ENCODE peak calls at places on chromosomes 16 and 17, in ten cellular contexts. B is posterior cingulate gyrus, R is NCI-H526 treated with DMSO at 0.1 percent for 48 hours, H is mucosa of gallbladder, A is RPMI7951, V is tibial artery, X is fibroblast of lung, Q is fibroblast of villous mesenchyme, U is NCI-H146, C is NCI-H774. D is an unnamed sample.

GRCh38 chr17:39636587-39636926 is 387 bp upstream of the STARD3 start:
- DNase-seq in B (no peak), R (no peak), H (no peak), A (no peak), V (no peak), X (no peak), Q (no peak), U (no peak), C (no peak), D (no peak)

GRCh38 chr16:369866-370436 is 387 bp downstream of the MRPL28 start:
- DNase-seq in B (no peak), R (no peak), H (no peak), A (no peak), V (no peak), X (no peak), Q (peak), U (no peak), C (no peak), D (no peak)

GRCh38 chr17:56026894-56027293 is 126.4 kb upstream of the ANKFN1 start:
- DNase-seq in B (no peak), R (no peak), H (no peak), A (no peak), V (no peak), X (no peak), Q (no peak), U (no peak), C (no peak), D (no peak)

GRCh38 chr17:78643326-78643725 is 66.1 kb upstream of the DNAH17 start:
- DNase-seq in B (no peak), R (no peak), H (no peak), A (no peak), V (no peak), X (no peak), Q (no peak), U (no peak), C (no peak), D (no peak)

GRCh38 chr17:78608122-78608803 is 31.1 kb upstream of the DNAH17 start:
- DNase-seq in B (no peak), R (no peak), H (no peak), A (no peak), V (no peak), X (no peak), Q (no peak), U (no peak), C (no peak), D (no peak)

GRCh38 chr17:19409509-19409908 is 1.5 kb upstream of the RNF112 start:
- DNase-seq in B (no peak), R (no peak), H (no peak), A (peak), V (no peak), X (no peak), Q (peak), U (no peak), C (no peak), D (peak)

GRCh38 chr16:11535494-11535893 is 51.2 kb downstream of the LITAF start:
- DNase-seq in B (no peak), R (no peak), H (peak), A (no peak), V (no peak), X (no peak), Q (no peak), U (no peak), C (peak), D (no peak)

GRCh38 chr17:42120161-42121065 is 754 bp downstream of the KAT2A start:
- DNase-seq in B (no peak), R (no peak), H (no peak), A (no peak), V (no peak), X (no peak), Q (no peak), U (no peak), C (no peak), D (no peak)

GRCh38 chr17:82017612-82018151 is 5.0 kb downstream of the CENPX start:
- DNase-seq in B (no peak), R (no peak), H (no peak), A (no peak), V (no peak), X (no peak), Q (no peak), U (no peak), C (no peak), D (no peak)

GRCh38 chr17:332023-332422 is 20.6 kb downstream of the RPH3AL start:
- DNase-seq in B (no peak), R (no peak), H (no peak), A (no peak), V (peak), X (no peak), Q (no peak), U (no peak), C (no peak), D (no peak)

GRCh38 chr17:79272220-79272619 is 197.6 kb downstream of the ENGASE start:
- DNase-seq in B (no peak), R (no peak), H (no peak), A (no peak), V (no peak), X (no peak), Q (no peak), U (no peak), C (no peak), D (no peak)

GRCh38 chr16:89320717-89321501 is 103.4 kb downstream of the ZNF778 start:
- DNase-seq in B (peak), R (peak), H (no peak), A (peak), V (no peak), X (peak), Q (peak), U (peak), C (no peak), D (peak)

GRCh38 chr16:19929062-19929511 is 44.4 kb upstream of the GPRC5B start:
- DNase-seq in B (no peak), R (no peak), H (no peak), A (no peak), V (no peak), X (no peak), Q (no peak), U (no peak), C (no peak), D (no peak)

GRCh38 chr17:59890720-59891119 is 2.0 kb downstream of the TUBD1 start:
- DNase-seq in B (no peak), R (no peak), H (no peak), A (no peak), V (no peak), X (no peak), Q (peak), U (no peak), C (no peak), D (peak)

GRCh38 chr17:17680477-17681186 is 626 bp upstream of the RAI1 start:
- DNase-seq in B (no peak), R (no peak), H (no peak), A (no peak), V (no peak), X (no peak), Q (no peak), U (peak), C (no peak), D (no peak)

GRCh38 chr17:41800601-41801373 is 11.0 kb downstream of the P3H4 start:
- DNase-seq in B (no peak), R (peak), H (peak), A (no peak), V (no peak), X (peak), Q (peak), U (peak), C (peak), D (peak)

GRCh38 chr16:4089811-4090293 is 26.4 kb downstream of the ADCY9 start:
- DNase-seq in B (no peak), R (no peak), H (no peak), A (no peak), V (no peak), X (no peak), Q (no peak), U (no peak), C (no peak), D (no peak)

GRCh38 chr16:17370233-17371013 is 100.3 kb downstream of the XYLT1 start:
- DNase-seq in B (no peak), R (no peak), H (no peak), A (peak), V (no peak), X (peak), Q (no peak), U (no peak), C (no peak), D (no peak)